ENCODE peak calls at places on chromosomes 13 and 19, in eight cellular contexts. B is HFFc6; U is stimulated activated CD4-positive, alpha-beta T cell treated with anti-CD3 and anti-CD28 coated beads, Interleukin-15, amount 100 ng/mL, for 1 hour; P is HEK293T; H is HTR-8/SVneo; F is AML-193; C is AG09309; L is anterior cingulate cortex. V is an unnamed sample.

GRCh38 chr13:113774177-113775107 is 15.4 kb downstream of the TMEM255B start:
- DNase-seq in B (peak; percentile 54), U (no peak), P (no peak), H (peak; percentile 48), F (no peak), C (no peak), L (no peak), V (no peak)

GRCh38 chr19:24159707-24160106 is 72.7 kb downstream of the ZNF254 start:
- DNase-seq in B (no peak), U (no peak), P (peak; percentile 10), H (peak; percentile 8), F (peak; percentile 5), C (no peak), L (no peak), V (no peak)

GRCh38 chr13:72726721-72727416 is 560 bp downstream of the MZT1 start:
- DNase-seq in B (no peak), U (peak; percentile 8), P (peak; percentile 75), H (peak; percentile 10), F (peak; percentile 65), C (no peak), L (no peak), V (peak; percentile 45)

GRCh38 chr19:47284324-47284899 is 9.7 kb downstream of the INAFM1 start:
- DNase-seq in B (peak; percentile 60), U (no peak), P (peak; percentile 45), H (peak; percentile 48), F (peak; percentile 49), C (no peak), L (no peak), V (peak; percentile 58)

GRCh38 chr13:105773241-105773640 is 762.2 kb downstream of the EFNB2 start:
- DNase-seq in B (no peak), U (no peak), P (no peak), H (no peak), F (no peak), C (no peak), L (no peak), V (no peak)

GRCh38 chr13:99371956-99372355 is 64.8 kb upstream of the GPR183 start:
- DNase-seq in B (no peak), U (no peak), P (no peak), H (no peak), F (peak; percentile 86), C (no peak), L (no peak), V (no peak)

GRCh38 chr13:67574320-67575233 is 344.4 kb upstream of the PCDH9 start:
- DNase-seq in B (no peak), U (no peak), P (no peak), H (no peak), F (no peak), C (no peak), L (no peak), V (no peak)

GRCh38 chr19:16015805-16016173 is 60.5 kb upstream of the TPM4 start:
- DNase-seq in B (no peak), U (no peak), P (no peak), H (no peak), F (no peak), C (no peak), L (no peak), V (no peak)